ENCODE peak calls at places on chromosomes 3 and 15, in eight cellular contexts. D is GM23338; H is CD8-positive, alpha-beta T cell; T is lung; I is HepG2; U is neuronal stem cell; C is AG09309; W is AG04450. M is an unnamed sample.

GRCh38 chr3:191528589-191528988 is 67.6 kb downstream of the PYDC2 start:
- DNase-seq in D (no peak), T (no peak), I (no peak), H (no peak), W (no peak), U (no peak), C (no peak), M (no peak)

GRCh38 chr3:185724761-185725160 is 100.1 kb downstream of the IGF2BP2 start:
- DNase-seq in U (no peak), W (no peak), C (no peak), H (no peak), T (no peak), I (no peak), D (peak), M (peak)

GRCh38 chr15:70480196-70480856 is 283.0 kb downstream of the UACA start:
- DNase-seq in T (no peak), D (no peak), C (no peak), H (peak), I (no peak), W (no peak), U (no peak), M (no peak)

GRCh38 chr3:42077785-42078184 is 13.4 kb upstream of the TRAK1 start:
- DNase-seq in H (no peak), C (no peak), D (no peak), U (no peak), W (no peak), I (no peak), T (no peak), M (no peak)

GRCh38 chr15:66701422-66702034 is 508 bp upstream of the SMAD6 start:
- DNase-seq in W (no peak), D (peak), C (no peak), T (no peak), I (peak), H (peak), U (peak), M (no peak)

GRCh38 chr3:17831366-17831765 is 88.9 kb upstream of the TBC1D5 start:
- DNase-seq in D (no peak), H (no peak), I (no peak), U (no peak), C (no peak), W (no peak), T (no peak), M (peak)

GRCh38 chr3:157785071-157785826 is 282.0 kb upstream of the VEPH1 start:
- DNase-seq in U (no peak), W (peak), T (no peak), D (peak), C (peak), I (peak), H (no peak), M (peak)

GRCh38 chr3:49803464-49804140 is 541 bp downstream of the INKA1 start:
- DNase-seq in W (no peak), T (no peak), C (no peak), U (peak), D (peak), I (no peak), H (peak), M (peak)

GRCh38 chr15:31272558-31273257 is 53.9 kb upstream of the KLF13 start:
- DNase-seq in I (no peak), U (no peak), W (no peak), T (peak), H (no peak), C (no peak), D (no peak), M (no peak)

GRCh38 chr3:15520185-15520584 is 1.3 kb downstream of the COLQ start:
- DNase-seq in T (no peak), W (no peak), I (no peak), D (no peak), U (no peak), C (no peak), H (no peak), M (no peak)

GRCh38 chr3:157156844-157157635 is 2.9 kb downstream of the CCNL1 start:
- DNase-seq in D (peak), I (peak), U (no peak), T (no peak), W (no peak), H (no peak), C (no peak), M (peak)

GRCh38 chr3:14540821-14541385 is 761 bp upstream of the GRIP2 start:
- DNase-seq in I (no peak), H (no peak), C (no peak), U (no peak), T (no peak), W (no peak), D (no peak), M (no peak)

GRCh38 chr15:55031732-55032131 is 165.0 kb downstream of the RSL24D1 start:
- DNase-seq in I (no peak), W (no peak), T (no peak), H (no peak), C (no peak), U (no peak), D (no peak), M (no peak)

DNA sequence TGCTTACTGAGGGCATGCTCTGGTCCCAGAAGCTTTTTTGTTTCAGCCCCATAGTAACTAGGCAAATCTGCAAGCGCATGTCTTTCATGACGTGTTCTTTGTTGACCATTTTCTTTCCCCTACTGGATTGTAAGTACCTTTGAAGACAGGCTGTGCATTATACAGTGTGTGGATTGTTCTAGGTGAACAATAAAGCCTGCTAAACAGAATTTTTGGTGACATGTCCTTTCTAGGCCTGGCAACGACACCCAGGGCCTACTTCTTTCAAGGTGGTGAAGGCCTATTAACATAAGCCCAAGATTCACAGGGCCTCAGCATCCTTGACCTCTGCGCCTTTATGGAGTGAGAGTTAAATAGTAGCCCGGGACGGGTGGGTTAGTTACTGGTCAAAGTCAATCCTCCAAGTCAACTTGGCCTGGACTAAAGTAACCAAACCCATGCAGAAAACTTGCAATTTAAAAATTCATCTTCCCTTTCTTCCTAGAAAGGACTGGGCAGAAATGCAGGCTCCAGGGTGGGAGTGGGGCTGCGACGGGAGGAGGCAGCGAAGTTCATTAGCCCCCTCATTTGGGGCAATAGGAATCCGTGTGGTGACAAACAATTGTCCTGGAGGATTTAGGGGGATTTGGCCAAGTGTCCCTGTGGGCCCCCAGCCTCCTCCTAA is 37.6 kb upstream of the TRIM71 start:
- DNase-seq in C (no peak), H (no peak), I (peak), U (no peak), D (peak), W (no peak), T (no peak), M (no peak)
- H3K4me3 ChIP-seq in C (no peak), H (peak), I (peak), U (peak), D (peak), W (no peak), T (no peak), M (peak)

GRCh38 chr3:99901200-99901926 is 83.7 kb downstream of the CMSS1 start:
- DNase-seq in T (no peak), C (no peak), D (no peak), U (no peak), H (no peak), W (peak), I (peak), M (peak)
- H3K4me3 ChIP-seq in T (no peak), C (no peak), D (no peak), U (no peak), H (no peak), W (no peak), I (no peak), M (peak)

DNA sequence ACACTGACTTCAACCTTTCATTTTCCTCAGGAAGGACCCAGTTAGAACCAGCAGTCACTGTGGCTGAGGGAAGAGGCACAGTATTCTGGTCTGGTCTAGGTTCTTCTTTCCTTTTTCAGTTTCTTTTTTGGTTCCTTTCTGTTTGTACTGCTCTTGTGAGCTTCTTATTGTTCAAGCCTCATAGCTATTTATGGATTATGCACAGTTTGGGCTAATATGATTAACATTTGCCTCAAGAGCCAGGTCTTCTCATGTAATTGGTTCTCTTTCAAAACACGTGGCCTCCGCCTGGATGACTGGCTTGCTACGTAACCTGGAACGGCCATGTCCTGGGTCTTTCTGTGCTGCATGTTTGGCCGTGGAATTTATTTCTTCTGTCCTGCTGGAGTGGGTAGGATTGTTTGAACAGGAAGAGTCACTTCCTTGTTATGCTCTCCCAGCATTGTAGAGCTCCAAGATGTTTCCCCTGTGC is 43.3 kb downstream of the RBMS3 start:
- DNase-seq in C (no peak), H (no peak), T (peak), W (no peak), U (no peak), D (no peak), I (no peak), M (peak)
- H3K4me3 ChIP-seq in C (peak), H (no peak), T (no peak), W (no peak), U (no peak), D (no peak), I (no peak), M (peak)

GRCh38 chr15:73752817-73753214 is 335 bp downstream of the INSYN1 start:
- DNase-seq in T (no peak), U (no peak), D (peak), C (no peak), W (no peak), I (no peak), H (no peak), M (peak)

GRCh38 chr15:73754461-73754860 is 1.3 kb upstream of the INSYN1 start:
- DNase-seq in U (no peak), T (no peak), W (no peak), I (no peak), D (no peak), C (no peak), H (no peak), M (no peak)

GRCh38 chr15:73755481-73755880 is 2.3 kb upstream of the INSYN1 start:
- DNase-seq in D (no peak), U (no peak), W (no peak), I (no peak), C (no peak), T (no peak), H (no peak), M (no peak)

GRCh38 chr15:73751896-73752816 is 995 bp downstream of the INSYN1 start:
- DNase-seq in H (no peak), C (no peak), T (no peak), W (no peak), U (no peak), I (no peak), D (peak), M (no peak)

GRCh38 chr15:73753250-73754130 is at the start of gene INSYN1:
- DNase-seq in W (no peak), I (no peak), C (no peak), U (no peak), T (no peak), H (no peak), D (peak), M (peak)
- H3K4me3 ChIP-seq in W (peak), I (peak), C (peak), U (peak), T (peak), H (no peak), D (peak), M (peak)

GRCh38 chr3:75012791-75013190 is 398.3 kb upstream of the CNTN3 start:
- DNase-seq in W (no peak), U (no peak), I (no peak), C (no peak), T (no peak), D (no peak), H (no peak), M (no peak)
- H3K4me3 ChIP-seq in W (no peak), U (no peak), I (no peak), C (no peak), T (no peak), D (no peak), H (no peak), M (no peak)

GRCh38 chr15:96351801-96352593 is 21.5 kb downstream of the NR2F2 start:
- DNase-seq in I (no peak), D (peak), T (no peak), W (no peak), U (no peak), H (no peak), C (no peak), M (no peak)

GRCh38 chr15:96354731-96355560 is 24.4 kb downstream of the NR2F2 start:
- DNase-seq in D (no peak), W (no peak), U (no peak), H (no peak), I (peak), C (peak), T (no peak), M (peak)

GRCh38 chr15:96353931-96354730 is 23.6 kb downstream of the NR2F2 start:
- DNase-seq in C (no peak), D (peak), I (no peak), W (no peak), T (no peak), U (peak), H (no peak), M (peak)

GRCh38 chr15:96352594-96353377 is 22.3 kb downstream of the NR2F2 start:
- DNase-seq in U (no peak), T (no peak), D (peak), I (no peak), H (no peak), C (no peak), W (no peak), M (peak)

DNA sequence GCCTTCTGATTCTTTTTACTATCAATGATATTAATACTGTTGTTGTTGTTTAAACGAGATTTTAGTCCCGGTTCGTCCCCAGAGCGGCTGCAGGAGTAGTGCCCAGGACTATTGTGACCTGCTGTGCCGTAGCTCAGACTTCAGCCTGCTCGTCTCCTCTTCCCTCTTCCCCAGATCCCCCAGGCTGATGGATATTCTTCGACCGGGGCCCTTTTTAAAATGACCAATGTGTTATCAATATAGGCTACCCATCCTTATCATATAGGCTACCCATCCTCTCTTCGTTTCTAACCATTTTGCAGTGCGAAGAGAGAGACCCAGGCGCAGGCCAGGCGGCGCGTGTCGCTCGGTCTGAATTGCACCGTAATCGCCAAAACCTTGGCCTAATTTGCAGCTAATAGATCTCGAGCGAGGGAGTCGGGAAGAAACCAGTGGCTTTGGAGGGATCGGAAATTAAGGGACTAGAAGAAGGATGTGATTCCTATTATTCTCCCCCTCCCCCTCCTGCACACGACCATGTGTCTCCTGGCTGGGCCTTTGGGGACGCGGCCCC is 23.0 kb downstream of the NR2F2 start:
- DNase-seq in T (no peak), I (no peak), U (no peak), D (peak), C (no peak), W (no peak), H (no peak), M (no peak)
- H3K4me3 ChIP-seq in T (no peak), I (no peak), U (no peak), D (peak), C (peak), W (peak), H (no peak), M (peak)

GRCh38 chr15:76996076-76996525 is 1.2 kb downstream of the PSTPIP1 start:
- DNase-seq in T (no peak), H (no peak), I (no peak), W (no peak), U (no peak), D (no peak), C (no peak), M (no peak)
- H3K4me3 ChIP-seq in T (no peak), H (peak), I (no peak), W (no peak), U (no peak), D (no peak), C (no peak), M (no peak)

DNA sequence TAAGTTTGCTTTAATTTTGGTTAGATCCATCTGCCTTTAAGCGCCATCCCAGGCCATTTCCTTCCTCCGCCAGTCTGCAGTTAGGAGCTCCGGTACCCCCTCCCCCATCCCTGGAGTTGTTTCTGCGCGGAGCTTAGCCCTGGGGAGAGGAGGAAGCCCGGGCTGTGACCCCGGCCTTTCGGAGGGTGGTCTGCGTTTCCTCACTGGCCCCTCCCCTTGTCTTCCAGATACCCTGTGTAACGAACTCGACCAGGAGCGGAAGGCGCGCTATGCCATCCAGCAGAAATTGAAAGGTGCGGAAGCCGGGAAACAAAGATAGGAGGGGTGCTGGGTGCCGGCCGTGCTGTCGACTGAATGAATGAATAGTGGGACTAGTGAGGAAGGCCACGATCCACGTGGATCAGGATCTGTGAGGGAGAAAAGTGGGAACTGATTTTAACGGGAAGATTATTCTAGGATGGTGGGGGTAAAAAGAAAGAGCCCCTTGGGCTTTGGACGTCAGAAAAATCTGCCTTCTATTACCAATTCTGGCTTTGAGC is 6.8 kb downstream of the RNU6-1 start:
- DNase-seq in C (no peak), W (no peak), I (no peak), H (no peak), T (no peak), U (no peak), D (peak), M (no peak)
- H3K4me3 ChIP-seq in C (no peak), W (peak), I (no peak), H (peak), T (no peak), U (peak), D (peak), M (peak)

DNA sequence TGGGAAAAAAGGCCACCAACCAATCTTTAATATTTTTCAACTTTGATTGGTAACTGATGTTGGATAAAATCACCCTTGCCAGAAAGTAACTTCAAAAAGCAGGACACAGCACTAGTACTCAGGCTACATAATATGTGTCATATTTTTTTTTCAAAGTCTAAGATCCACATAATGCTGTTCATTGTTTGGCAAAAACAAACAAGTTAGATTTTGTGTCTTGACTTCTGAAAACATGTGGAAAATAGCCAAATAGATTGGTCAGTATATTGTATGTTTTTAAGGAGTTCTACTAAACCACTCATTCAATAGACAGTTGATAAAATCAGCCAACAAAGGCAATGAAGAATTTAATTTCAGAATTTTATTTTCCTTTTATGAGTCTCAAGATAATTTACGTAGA is 111.7 kb upstream of the CCDC54 start:
- DNase-seq in U (no peak), C (no peak), W (no peak), D (no peak), I (no peak), T (no peak), H (no peak), M (no peak)
- H3K4me3 ChIP-seq in U (no peak), C (no peak), W (no peak), D (no peak), I (no peak), T (no peak), H (no peak), M (no peak)

DNA sequence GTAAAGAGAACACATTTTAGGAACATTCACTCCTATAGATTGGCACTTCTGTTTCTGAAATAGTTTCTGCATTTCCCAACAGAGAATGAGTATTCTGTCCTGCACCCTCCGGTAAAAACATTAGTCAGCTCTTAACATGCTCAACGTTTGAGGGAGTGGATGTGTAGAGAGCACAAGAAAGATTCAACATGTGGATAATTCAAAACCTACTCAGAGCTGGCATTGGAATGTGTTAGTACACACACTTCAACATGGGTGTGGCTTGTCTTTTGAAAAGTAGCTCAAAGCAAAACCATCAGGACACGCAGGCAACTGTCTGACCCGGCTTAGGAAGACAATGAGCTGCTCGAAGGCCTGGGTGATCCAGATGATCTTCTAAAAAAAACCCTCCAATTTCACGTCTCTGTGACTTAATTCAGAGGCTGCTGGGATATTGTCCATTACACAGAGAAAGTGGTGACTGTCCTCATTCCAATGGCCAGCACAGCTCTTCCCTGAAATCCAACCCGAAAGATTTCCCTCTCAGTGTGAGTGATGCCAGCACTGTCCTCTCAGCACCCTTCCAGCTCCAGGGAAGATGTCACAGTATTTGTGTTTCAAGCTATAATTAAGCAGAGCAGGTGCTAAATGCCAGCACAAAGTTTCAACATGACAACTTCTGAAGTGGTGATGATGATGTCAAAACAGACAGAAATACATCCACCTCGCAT is 18.1 kb downstream of the FBN1 start:
- DNase-seq in D (peak), T (no peak), I (no peak), W (no peak), H (no peak), U (no peak), C (no peak), M (peak)
- H3K4me3 ChIP-seq in D (no peak), T (no peak), I (no peak), W (no peak), H (no peak), U (no peak), C (no peak), M (no peak)